ENCODE peak calls at places on chromosomes 2 and 18, in nine cellular contexts. G, S, K, Z, U, Y, M, T and C are unnamed samples.

GRCh38 chr2:206482123-206482522 is 38.8 kb downstream of the ADAM23 start:
- DNase-seq in G (no peak), S (peak), K (no peak), Z (no peak), U (no peak), Y (no peak), M (no peak), T (no peak), C (no peak)

GRCh38 chr2:25971596-25971995 is 10.7 kb downstream of the KIF3C start:
- DNase-seq in G (no peak), S (no peak), K (no peak), Z (no peak), U (no peak), Y (no peak), M (no peak), T (no peak), C (no peak)

GRCh38 chr2:39488450-39488849 is 51.4 kb upstream of the MAP4K3 start:
- DNase-seq in G (no peak), S (peak), K (no peak), Z (no peak), U (peak), Y (no peak), M (no peak), T (no peak), C (peak)

GRCh38 chr2:144452169-144453038 is 67.5 kb downstream of the ZEB2 start:
- DNase-seq in G (no peak), S (peak), K (no peak), Z (no peak), U (no peak), Y (no peak), M (no peak), T (peak), C (no peak)

GRCh38 chr18:77116201-77117080 is 16.1 kb downstream of the MBP start:
- DNase-seq in G (peak), S (no peak), K (no peak), Z (peak), U (peak), Y (no peak), M (peak), T (no peak), C (peak)

GRCh38 chr2:38720613-38721241 is 30.4 kb downstream of the SRSF7 start:
- DNase-seq in G (peak), S (peak), K (peak), Z (peak), U (peak), Y (peak), M (peak), T (no peak), C (no peak)

GRCh38 chr2:48092846-48093498 is 186.7 kb upstream of the FBXO11 start:
- DNase-seq in G (no peak), S (no peak), K (no peak), Z (no peak), U (no peak), Y (no peak), M (peak), T (no peak), C (no peak)

GRCh38 chr2:23390152-23390551 is 5.2 kb downstream of the KLHL29 start:
- DNase-seq in G (no peak), S (peak), K (no peak), Z (no peak), U (peak), Y (no peak), M (peak), T (no peak), C (no peak)

GRCh38 chr2:186544255-186544675 is 45.6 kb upstream of the ITGAV start:
- DNase-seq in G (no peak), S (no peak), K (no peak), Z (no peak), U (no peak), Y (peak), M (no peak), T (peak), C (no peak)

GRCh38 chr2:231680992-231681852 is 27.1 kb upstream of the PTMA start:
- DNase-seq in G (no peak), S (no peak), K (peak), Z (peak), U (peak), Y (no peak), M (peak), T (peak), C (peak)

GRCh38 chr2:1837022-1837421 is 92.7 kb upstream of the PXDN start:
- DNase-seq in G (no peak), S (no peak), K (no peak), Z (no peak), U (no peak), Y (no peak), M (no peak), T (no peak), C (no peak)

GRCh38 chr2:9753665-9754531 is 89.4 kb upstream of the TAF1B start:
- DNase-seq in G (no peak), S (no peak), K (no peak), Z (no peak), U (no peak), Y (no peak), M (no peak), T (no peak), C (peak)

GRCh38 chr2:44955593-44956449 is 14.3 kb downstream of the SIX3 start:
- DNase-seq in G (no peak), S (peak), K (peak), Z (no peak), U (peak), Y (peak), M (peak), T (peak), C (peak)

GRCh38 chr2:180679693-180680092 is 300.7 kb upstream of the UBE2E3 start:
- DNase-seq in G (no peak), S (no peak), K (no peak), Z (no peak), U (no peak), Y (no peak), M (no peak), T (no peak), C (no peak)

GRCh38 chr18:64119916-64120315 is 29.0 kb downstream of the LINC00305 start:
- DNase-seq in G (no peak), S (no peak), K (no peak), Z (no peak), U (no peak), Y (no peak), M (no peak), T (no peak), C (no peak)

GRCh38 chr2:143778981-143779380 is 649.8 kb downstream of the ARHGAP15 start:
- DNase-seq in G (no peak), S (no peak), K (no peak), Z (no peak), U (no peak), Y (no peak), M (no peak), T (no peak), C (no peak)

GRCh38 chr2:203951366-203951902 is 14.9 kb downstream of the ICOS start:
- DNase-seq in G (no peak), S (no peak), K (no peak), Z (no peak), U (no peak), Y (no peak), M (no peak), T (no peak), C (peak)

GRCh38 chr2:179488563-179488962 is 223.9 kb upstream of the SESTD1 start:
- DNase-seq in G (no peak), S (no peak), K (no peak), Z (no peak), U (no peak), Y (no peak), M (no peak), T (no peak), C (no peak)

GRCh38 chr2:50720695-50721314 is 311.1 kb downstream of the NRXN1 start:
- DNase-seq in G (no peak), S (no peak), K (no peak), Z (no peak), U (no peak), Y (no peak), M (no peak), T (no peak), C (no peak)

GRCh38 chr2:110718382-110718781 is 14.0 kb upstream of the ACOXL start:
- DNase-seq in G (no peak), S (no peak), K (no peak), Z (no peak), U (no peak), Y (no peak), M (no peak), T (no peak), C (no peak)

GRCh38 chr18:36672437-36673344 is 156.1 kb downstream of the TPGS2 start:
- DNase-seq in G (no peak), S (no peak), K (no peak), Z (no peak), U (peak), Y (no peak), M (no peak), T (no peak), C (no peak)

GRCh38 chr2:124050833-124051497 is 25.9 kb downstream of the CNTNAP5 start:
- DNase-seq in G (no peak), S (no peak), K (no peak), Z (no peak), U (no peak), Y (no peak), M (no peak), T (no peak), C (no peak)

GRCh38 chr18:35938562-35938961 is 33.9 kb upstream of the RMP24 start:
- DNase-seq in G (no peak), S (no peak), K (no peak), Z (no peak), U (no peak), Y (no peak), M (no peak), T (no peak), C (no peak)

GRCh38 chr18:54173250-54173649 is 51.2 kb downstream of the MBD2 start:
- DNase-seq in G (no peak), S (no peak), K (no peak), Z (no peak), U (no peak), Y (no peak), M (no peak), T (no peak), C (no peak)

GRCh38 chr18:35172009-35172408 is 68.8 kb upstream of the ZNF397 start:
- DNase-seq in G (no peak), S (no peak), K (no peak), Z (no peak), U (no peak), Y (no peak), M (no peak), T (no peak), C (no peak)

GRCh38 chr2:119426801-119427395 is 4.8 kb upstream of the TMEM37 start:
- DNase-seq in G (no peak), S (peak), K (peak), Z (peak), U (peak), Y (no peak), M (peak), T (no peak), C (peak)

GRCh38 chr2:37322368-37322767 is 2.3 kb downstream of the PRKD3 start:
- DNase-seq in G (no peak), S (peak), K (no peak), Z (no peak), U (no peak), Y (no peak), M (no peak), T (no peak), C (no peak)

GRCh38 chr18:12086677-12087482 is 6.8 kb upstream of the ANKRD62 start:
- DNase-seq in G (no peak), S (no peak), K (no peak), Z (no peak), U (no peak), Y (no peak), M (no peak), T (no peak), C (no peak)

GRCh38 chr18:35920623-35921022 is 51.9 kb upstream of the RMP24 start:
- DNase-seq in G (no peak), S (no peak), K (no peak), Z (no peak), U (no peak), Y (no peak), M (no peak), T (no peak), C (no peak)

GRCh38 chr2:222295368-222296041 is 3.3 kb downstream of the PAX3 start:
- DNase-seq in G (no peak), S (no peak), K (no peak), Z (no peak), U (no peak), Y (no peak), M (no peak), T (no peak), C (no peak)

GRCh38 chr2:84297155-84297554 is 161.9 kb downstream of the SUCLG1 start:
- DNase-seq in G (no peak), S (no peak), K (no peak), Z (no peak), U (no peak), Y (peak), M (no peak), T (no peak), C (peak)

GRCh38 chr2:202269585-202269984 is 4.0 kb downstream of the NOP58 start:
- DNase-seq in G (no peak), S (peak), K (no peak), Z (no peak), U (peak), Y (no peak), M (no peak), T (no peak), C (no peak)

GRCh38 chr2:48200591-48201293 is 294.4 kb upstream of the FBXO11 start:
- DNase-seq in G (no peak), S (peak), K (no peak), Z (no peak), U (no peak), Y (no peak), M (no peak), T (no peak), C (no peak)

GRCh38 chr18:79852561-79853302 is 55.0 kb downstream of the KCNG2 start:
- DNase-seq in G (no peak), S (no peak), K (no peak), Z (no peak), U (peak), Y (no peak), M (no peak), T (no peak), C (peak)

DNA sequence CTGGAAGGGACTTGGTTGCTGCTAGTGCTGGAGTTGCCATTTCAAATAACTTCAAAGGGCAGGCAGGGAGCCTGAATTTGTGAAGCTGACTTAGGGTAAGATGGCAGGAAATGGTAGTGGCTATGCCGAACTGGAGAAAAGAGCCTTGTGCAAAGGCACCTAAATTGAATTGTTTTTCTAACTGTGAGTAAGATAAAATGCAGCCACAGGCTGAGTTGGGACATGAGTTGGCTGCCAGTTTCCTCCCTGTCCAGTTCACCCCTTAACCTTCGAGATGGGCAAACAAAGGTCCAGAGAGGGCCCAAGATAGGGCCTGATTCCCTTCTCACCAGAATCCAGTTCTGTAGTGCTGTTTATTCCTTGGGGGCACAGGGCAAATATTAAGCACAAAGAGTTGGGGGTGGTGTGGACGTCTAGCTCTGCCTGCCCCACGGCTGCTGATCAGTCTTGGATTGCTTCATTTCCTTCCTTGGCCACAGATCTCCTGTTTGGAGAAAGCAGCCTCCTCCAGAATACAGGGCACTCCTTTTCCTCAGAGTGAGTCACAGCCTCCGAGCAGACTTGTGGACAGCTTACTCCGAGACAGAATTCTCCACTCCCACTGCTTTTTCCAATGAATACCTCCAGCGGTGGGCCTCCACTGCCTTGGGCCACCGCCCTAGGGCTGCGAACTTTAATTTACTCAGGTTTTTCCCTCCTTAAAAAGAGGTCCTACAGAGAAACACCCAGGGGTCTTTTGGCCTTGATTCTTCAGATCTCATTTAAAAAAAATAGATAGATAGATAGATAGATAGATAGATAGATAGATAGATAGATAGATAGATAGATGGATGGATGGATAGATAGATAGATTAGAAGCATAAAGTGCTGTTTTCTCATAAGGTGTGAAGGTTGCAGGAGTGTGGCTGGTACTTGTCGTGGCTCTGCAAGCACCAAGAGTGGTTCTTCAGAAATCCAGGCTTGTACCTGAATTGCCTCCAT is 18.4 kb upstream of the SLC20A1 start:
- DNase-seq in G (no peak), S (peak), K (peak), Z (peak), U (peak), Y (no peak), M (peak), T (peak), C (no peak)
- TF ChIP-seq POLR2A in G (no peak), S (no peak), K (no peak), Z (no peak), U (no peak), Y (peak), M (peak), T (no peak), C (no peak)

GRCh38 chr2:233448565-233448964 is 94.3 kb downstream of the DGKD start:
- DNase-seq in G (no peak), S (no peak), K (no peak), Z (no peak), U (no peak), Y (no peak), M (no peak), T (no peak), C (no peak)

GRCh38 chr2:233447506-233448219 is 93.4 kb downstream of the DGKD start:
- DNase-seq in G (no peak), S (no peak), K (no peak), Z (peak), U (no peak), Y (no peak), M (no peak), T (no peak), C (peak)

GRCh38 chr2:233448220-233448559 is 93.9 kb downstream of the DGKD start:
- DNase-seq in G (no peak), S (peak), K (no peak), Z (peak), U (no peak), Y (no peak), M (no peak), T (no peak), C (peak)

GRCh38 chr2:233449921-233450853 is 95.9 kb downstream of the DGKD start:
- DNase-seq in G (no peak), S (no peak), K (no peak), Z (peak), U (no peak), Y (no peak), M (no peak), T (no peak), C (peak)

GRCh38 chr2:233449071-233449901 is 95.0 kb downstream of the DGKD start:
- DNase-seq in G (no peak), S (no peak), K (no peak), Z (peak), U (peak), Y (no peak), M (no peak), T (peak), C (peak)
- TF ChIP-seq POLR2A in G (no peak), S (no peak), K (no peak), Z (no peak), U (no peak), Y (no peak), M (no peak), T (no peak), C (no peak)

DNA sequence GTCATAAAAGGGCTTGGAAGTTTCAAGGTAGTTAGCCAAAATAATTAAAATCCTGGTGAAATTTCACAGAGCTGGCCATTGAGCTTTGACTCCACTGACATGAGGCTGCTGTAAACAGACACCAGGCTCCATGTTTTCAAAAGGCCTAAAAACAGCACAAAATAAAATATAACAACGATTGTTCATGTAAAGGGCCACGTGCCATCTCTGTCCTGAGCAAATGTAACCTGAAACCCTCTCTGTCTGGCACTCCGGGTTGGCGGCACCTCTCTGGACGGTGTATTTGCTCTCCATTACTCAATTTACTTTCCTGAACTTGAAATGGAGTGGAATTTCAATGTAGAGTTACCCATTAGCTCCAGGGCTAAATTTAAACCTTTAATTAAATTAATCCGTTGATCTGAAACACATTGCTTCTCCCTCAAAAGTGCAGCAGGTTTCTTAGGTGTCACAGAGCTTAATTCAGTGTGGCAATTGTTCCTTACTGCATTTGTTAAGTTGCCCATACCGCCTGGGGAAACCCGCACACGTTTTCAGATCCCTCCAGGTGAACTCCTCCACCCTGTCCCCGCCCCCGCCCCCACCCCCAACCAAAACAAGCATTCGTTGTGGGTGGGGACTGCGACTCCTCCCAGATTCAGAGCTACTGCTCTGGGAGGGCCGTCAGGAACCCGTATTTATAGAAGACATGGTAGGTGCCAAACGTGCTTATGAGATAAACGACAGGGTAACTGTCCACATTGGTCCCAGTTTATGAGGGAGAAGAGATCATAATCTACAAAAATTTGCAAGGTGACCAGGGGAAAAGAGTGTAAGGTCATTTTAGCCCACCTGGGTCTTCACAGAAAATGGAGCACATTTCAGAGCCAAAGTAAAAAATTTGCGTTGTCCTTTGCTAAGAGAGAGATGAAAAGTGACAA is 1.2 kb upstream of the CABLES1 start:
- DNase-seq in G (no peak), S (no peak), K (no peak), Z (peak), U (no peak), Y (no peak), M (no peak), T (peak), C (no peak)
- TF ChIP-seq POLR2A in G (no peak), S (no peak), K (no peak), Z (no peak), U (no peak), Y (no peak), M (no peak), T (no peak), C (peak)

DNA sequence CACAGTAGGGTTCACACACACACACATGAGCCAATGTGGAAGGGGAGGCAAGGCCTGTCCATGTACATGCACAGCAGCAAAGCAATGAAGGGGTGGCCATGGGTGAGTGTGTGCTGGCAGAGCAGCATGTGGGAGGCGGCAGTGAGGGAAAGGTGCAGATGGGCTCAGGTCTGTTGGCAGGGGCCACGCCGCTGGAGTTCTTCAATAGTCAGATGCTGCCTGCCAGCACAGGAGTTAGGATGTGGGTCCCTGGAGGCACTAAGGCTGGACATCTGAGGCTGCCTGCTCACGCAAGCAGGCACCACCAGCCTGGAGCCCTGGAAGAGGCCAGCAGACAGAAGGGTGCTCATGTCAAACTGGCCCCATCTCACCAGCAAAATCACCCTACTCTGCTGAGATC is 1304.9 kb downstream of the DSC3 start:
- DNase-seq in G (no peak), S (no peak), K (no peak), Z (no peak), U (no peak), Y (no peak), M (no peak), T (no peak), C (no peak)
- TF ChIP-seq POLR2A in G (no peak), S (no peak), K (no peak), Z (no peak), U (no peak), Y (no peak), M (no peak), T (no peak), C (no peak)

GRCh38 chr2:234679766-234680687 is 183.1 kb upstream of the ARL4C start:
- DNase-seq in G (peak), S (no peak), K (peak), Z (peak), U (peak), Y (peak), M (peak), T (peak), C (no peak)
- TF ChIP-seq POLR2A in G (no peak), S (no peak), K (no peak), Z (no peak), U (no peak), Y (no peak), M (no peak), T (no peak), C (no peak)